ENCODE peak calls at places on chromosome 19, in seven cellular contexts. One of them, this sample, is unnamed.
A peak's percentile ranks its signal among the peaks of the same experiment; 100 is the strongest.

GRCh38 chr19:34366670-34367423 is 1.9 kb downstream of the GPI start:
- DNase-seq in Panc1: no peak
- DNase-seq in fibroblast of lung: peak; percentile 88
- DNase-seq in CD4-positive, alpha-beta memory T cell: no peak
- DNase-seq in psoas muscle: no peak
- DNase-seq in adipocyte: peak; percentile 83
- DNase-seq in tibial nerve: no peak
- DNase-seq in this sample: no peak

GRCh38 chr19:12985049-12985776 is 10.1 kb upstream of the NFIX start:
- DNase-seq in adipocyte: no peak
- DNase-seq in tibial nerve: peak; percentile 80
- DNase-seq in CD4-positive, alpha-beta memory T cell: no peak
- DNase-seq in Panc1: no peak
- DNase-seq in fibroblast of lung: peak; percentile 56
- DNase-seq in psoas muscle: peak; percentile 84
- DNase-seq in this sample: no peak

GRCh38 chr19:29505034-29505824 is 20.6 kb upstream of the VSTM2B start:
- DNase-seq in Panc1: no peak
- DNase-seq in tibial nerve: no peak
- DNase-seq in CD4-positive, alpha-beta memory T cell: no peak
- DNase-seq in adipocyte: no peak
- DNase-seq in psoas muscle: no peak
- DNase-seq in fibroblast of lung: no peak
- DNase-seq in this sample: no peak

GRCh38 chr19:47005873-47006272 is 13.8 kb upstream of the NPAS1 start:
- DNase-seq in Panc1: no peak
- DNase-seq in adipocyte: no peak
- DNase-seq in tibial nerve: no peak
- DNase-seq in psoas muscle: no peak
- DNase-seq in CD4-positive, alpha-beta memory T cell: no peak
- DNase-seq in fibroblast of lung: no peak
- DNase-seq in this sample: no peak

GRCh38 chr19:410243-410781 is 1.4 kb upstream of the C2CD4C start:
- DNase-seq in adipocyte: no peak
- DNase-seq in fibroblast of lung: no peak
- DNase-seq in CD4-positive, alpha-beta memory T cell: no peak
- DNase-seq in psoas muscle: no peak
- DNase-seq in Panc1: no peak
- DNase-seq in tibial nerve: no peak
- DNase-seq in this sample: peak; percentile 41

GRCh38 chr19:893775-894090 is 449 bp downstream of the RNU6-9 start:
- DNase-seq in CD4-positive, alpha-beta memory T cell: no peak
- DNase-seq in Panc1: no peak
- DNase-seq in adipocyte: no peak
- DNase-seq in fibroblast of lung: no peak
- DNase-seq in psoas muscle: peak; percentile 29
- DNase-seq in tibial nerve: no peak
- DNase-seq in this sample: no peak

GRCh38 chr19:44725251-44725650 is 23.3 kb upstream of the BCL3 start:
- DNase-seq in fibroblast of lung: no peak
- DNase-seq in CD4-positive, alpha-beta memory T cell: no peak
- DNase-seq in tibial nerve: no peak
- DNase-seq in Panc1: no peak
- DNase-seq in adipocyte: no peak
- DNase-seq in psoas muscle: no peak
- DNase-seq in this sample: no peak

GRCh38 chr19:39411006-39411831 is 1.2 kb upstream of the PLEKHG2 start:
- DNase-seq in Panc1: no peak
- DNase-seq in CD4-positive, alpha-beta memory T cell: no peak
- DNase-seq in psoas muscle: peak; percentile 63
- DNase-seq in tibial nerve: no peak
- DNase-seq in adipocyte: peak; percentile 72
- DNase-seq in fibroblast of lung: peak; percentile 76
- DNase-seq in this sample: no peak

GRCh38 chr19:33905473-33905936 is 108.8 kb downstream of the KCTD15 start:
- DNase-seq in tibial nerve: no peak
- DNase-seq in psoas muscle: peak; percentile 27
- DNase-seq in CD4-positive, alpha-beta memory T cell: no peak
- DNase-seq in fibroblast of lung: no peak
- DNase-seq in Panc1: no peak
- DNase-seq in adipocyte: no peak
- DNase-seq in this sample: no peak

GRCh38 chr19:42176990-42177685 is 40.3 kb downstream of the DEDD2 start:
- DNase-seq in adipocyte: peak; percentile 92
- DNase-seq in psoas muscle: peak; percentile 71
- DNase-seq in CD4-positive, alpha-beta memory T cell: peak; percentile 78
- DNase-seq in fibroblast of lung: peak; percentile 69
- DNase-seq in tibial nerve: peak; percentile 26
- DNase-seq in Panc1: no peak
- DNase-seq in this sample: peak; percentile 81

GRCh38 chr19:45729774-45730388 is 815 bp downstream of the FBXO46 start:
- DNase-seq in fibroblast of lung: no peak
- DNase-seq in tibial nerve: no peak
- DNase-seq in Panc1: no peak
- DNase-seq in psoas muscle: no peak
- DNase-seq in CD4-positive, alpha-beta memory T cell: no peak
- DNase-seq in adipocyte: peak; percentile 43
- DNase-seq in this sample: peak; percentile 14

GRCh38 chr19:35757231-35757748 is 461 bp upstream of the HSPB6 start:
- DNase-seq in adipocyte: peak; percentile 95
- DNase-seq in psoas muscle: peak; percentile 92
- DNase-seq in CD4-positive, alpha-beta memory T cell: no peak
- DNase-seq in Panc1: no peak
- DNase-seq in tibial nerve: peak; percentile 84
- DNase-seq in fibroblast of lung: peak; percentile 98
- DNase-seq in this sample: no peak

GRCh38 chr19:30281903-30282302 is 90.3 kb upstream of the ZNF536 start:
- DNase-seq in fibroblast of lung: no peak
- DNase-seq in Panc1: no peak
- DNase-seq in tibial nerve: no peak
- DNase-seq in CD4-positive, alpha-beta memory T cell: no peak
- DNase-seq in adipocyte: no peak
- DNase-seq in psoas muscle: no peak
- DNase-seq in this sample: no peak

GRCh38 chr19:33048806-33049676 is 15.6 kb downstream of the RHPN2 start:
- DNase-seq in psoas muscle: no peak
- DNase-seq in CD4-positive, alpha-beta memory T cell: no peak
- DNase-seq in Panc1: no peak
- DNase-seq in adipocyte: no peak
- DNase-seq in tibial nerve: no peak
- DNase-seq in fibroblast of lung: no peak
- DNase-seq in this sample: no peak

GRCh38 chr19:51259348-51260245 is 8.7 kb downstream of the SIGLECL1 start:
- DNase-seq in adipocyte: peak; percentile 26
- DNase-seq in CD4-positive, alpha-beta memory T cell: peak; percentile 1
- DNase-seq in Panc1: peak; percentile 20
- DNase-seq in fibroblast of lung: peak; percentile 17
- DNase-seq in psoas muscle: no peak
- DNase-seq in tibial nerve: no peak
- DNase-seq in this sample: peak; percentile 7

GRCh38 chr19:1079566-1080111 is 12.7 kb downstream of the ARHGAP45 start:
- DNase-seq in fibroblast of lung: no peak
- DNase-seq in psoas muscle: no peak
- DNase-seq in Panc1: no peak
- DNase-seq in adipocyte: no peak
- DNase-seq in tibial nerve: no peak
- DNase-seq in CD4-positive, alpha-beta memory T cell: peak; percentile 61
- DNase-seq in this sample: no peak

GRCh38 chr19:46784262-46785053 is 3.9 kb downstream of the SLC1A5 start:
- DNase-seq in adipocyte: peak; percentile 96
- DNase-seq in Panc1: no peak
- DNase-seq in tibial nerve: peak; percentile 63
- DNase-seq in psoas muscle: peak; percentile 72
- DNase-seq in fibroblast of lung: peak; percentile 93
- DNase-seq in CD4-positive, alpha-beta memory T cell: peak; percentile 22
- DNase-seq in this sample: peak; percentile 82

GRCh38 chr19:41226053-41226873 is 7.2 kb downstream of the AXL start:
- DNase-seq in tibial nerve: peak; percentile 47
- DNase-seq in adipocyte: peak; percentile 91
- DNase-seq in psoas muscle: peak; percentile 83
- DNase-seq in Panc1: no peak
- DNase-seq in CD4-positive, alpha-beta memory T cell: peak; percentile 29
- DNase-seq in fibroblast of lung: peak; percentile 82
- DNase-seq in this sample: peak; percentile 99

GRCh38 chr19:3699071-3699740 is 1.1 kb downstream of the PIP5K1C start:
- DNase-seq in Panc1: no peak
- DNase-seq in adipocyte: peak; percentile 75
- DNase-seq in psoas muscle: peak; percentile 62
- DNase-seq in CD4-positive, alpha-beta memory T cell: peak; percentile 33
- DNase-seq in fibroblast of lung: peak; percentile 53
- DNase-seq in tibial nerve: peak; percentile 45
- DNase-seq in this sample: no peak

DNA sequence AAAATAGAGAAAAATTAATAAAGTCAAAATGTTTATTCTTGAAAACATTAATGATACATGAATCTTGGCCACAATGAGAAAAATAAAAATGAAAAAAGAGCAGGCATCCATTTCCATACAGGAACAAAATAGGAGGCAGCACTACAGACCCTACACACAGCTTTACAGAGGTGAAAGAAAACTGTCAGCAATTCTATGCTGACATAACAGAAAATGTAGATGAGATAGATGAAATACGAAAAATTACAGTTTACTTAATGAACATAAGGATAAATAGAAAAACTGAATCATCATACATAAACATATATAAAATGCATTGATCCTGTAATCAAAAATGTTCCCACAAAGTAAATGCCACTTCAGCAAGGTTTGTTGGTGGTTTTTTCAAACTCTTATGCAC is 5.6 kb downstream of the LILRB4 start:
- DNase-seq in fibroblast of lung: no peak
- DNase-seq in CD4-positive, alpha-beta memory T cell: no peak
- DNase-seq in tibial nerve: no peak
- DNase-seq in Panc1: no peak
- DNase-seq in psoas muscle: no peak
- DNase-seq in adipocyte: no peak
- DNase-seq in this sample: no peak
- H3K9me3 ChIP-seq in fibroblast of lung: no peaks in the 10 kb centered on the region
- H3K9me3 ChIP-seq in CD4-positive, alpha-beta memory T cell: peaks cover 8% of the 10 kb centered on the region
- H3K9me3 ChIP-seq in tibial nerve: no peaks in the 10 kb centered on the region
- H3K9me3 ChIP-seq in Panc1: no peaks in the 10 kb centered on the region
- H3K9me3 ChIP-seq in psoas muscle: no peaks in the 10 kb centered on the region
- H3K9me3 ChIP-seq in adipocyte: no peaks in the 10 kb centered on the region
- H3K9me3 ChIP-seq in this sample: no peaks in the 10 kb centered on the region

GRCh38 chr19:15098505-15098904 is 8.7 kb upstream of the SYDE1 start:
- DNase-seq in psoas muscle: no peak
- DNase-seq in adipocyte: no peak
- DNase-seq in Panc1: no peak
- DNase-seq in CD4-positive, alpha-beta memory T cell: no peak
- DNase-seq in tibial nerve: no peak
- DNase-seq in fibroblast of lung: no peak
- DNase-seq in this sample: no peak

GRCh38 chr19:15096223-15096622 is 11.0 kb upstream of the SYDE1 start:
- DNase-seq in adipocyte: no peak
- DNase-seq in fibroblast of lung: no peak
- DNase-seq in Panc1: no peak
- DNase-seq in psoas muscle: no peak
- DNase-seq in tibial nerve: no peak
- DNase-seq in CD4-positive, alpha-beta memory T cell: no peak
- DNase-seq in this sample: no peak

GRCh38 chr19:15104003-15104402 is 3.2 kb upstream of the SYDE1 start:
- DNase-seq in psoas muscle: no peak
- DNase-seq in adipocyte: no peak
- DNase-seq in Panc1: no peak
- DNase-seq in fibroblast of lung: no peak
- DNase-seq in CD4-positive, alpha-beta memory T cell: no peak
- DNase-seq in tibial nerve: no peak
- DNase-seq in this sample: no peak

GRCh38 chr19:15101479-15102082 is 5.6 kb upstream of the SYDE1 start:
- DNase-seq in Panc1: peak; percentile 30
- DNase-seq in tibial nerve: no peak
- DNase-seq in adipocyte: peak; percentile 55
- DNase-seq in CD4-positive, alpha-beta memory T cell: peak; percentile 44
- DNase-seq in psoas muscle: no peak
- DNase-seq in fibroblast of lung: peak; percentile 50
- DNase-seq in this sample: no peak

GRCh38 chr19:15099017-15099582 is 8.1 kb upstream of the SYDE1 start:
- DNase-seq in fibroblast of lung: no peak
- DNase-seq in CD4-positive, alpha-beta memory T cell: no peak
- DNase-seq in Panc1: no peak
- DNase-seq in adipocyte: no peak
- DNase-seq in tibial nerve: no peak
- DNase-seq in psoas muscle: no peak
- DNase-seq in this sample: no peak
- H3K4me1 ChIP-seq in fibroblast of lung: no peaks in the 10 kb centered on the region
- H3K4me1 ChIP-seq in CD4-positive, alpha-beta memory T cell: no peaks in the 10 kb centered on the region
- H3K4me1 ChIP-seq in Panc1: no peaks in the 10 kb centered on the region
- H3K4me1 ChIP-seq in adipocyte: peaks cover 5% of the 10 kb centered on the region
- H3K4me1 ChIP-seq in tibial nerve: no peaks in the 10 kb centered on the region
- H3K4me1 ChIP-seq in psoas muscle: no peaks in the 10 kb centered on the region
- H3K4me1 ChIP-seq in this sample: no peaks in the 10 kb centered on the region

GRCh38 chr19:52415711-52416110 is 13.2 kb upstream of the ZNF534 start:
- DNase-seq in tibial nerve: no peak
- DNase-seq in psoas muscle: no peak
- DNase-seq in adipocyte: no peak
- DNase-seq in Panc1: no peak
- DNase-seq in fibroblast of lung: no peak
- DNase-seq in CD4-positive, alpha-beta memory T cell: no peak
- DNase-seq in this sample: no peak

GRCh38 chr19:52410276-52410675 is 12.6 kb downstream of the ZNF528 start:
- DNase-seq in Panc1: no peak
- DNase-seq in CD4-positive, alpha-beta memory T cell: no peak
- DNase-seq in tibial nerve: no peak
- DNase-seq in psoas muscle: no peak
- DNase-seq in adipocyte: no peak
- DNase-seq in fibroblast of lung: no peak
- DNase-seq in this sample: no peak
- H3K36me3 ChIP-seq in Panc1: no peaks in the 10 kb centered on the region
- H3K36me3 ChIP-seq in CD4-positive, alpha-beta memory T cell: peaks cover 27% of the 10 kb centered on the region
- H3K36me3 ChIP-seq in tibial nerve: peaks cover 52% of the 10 kb centered on the region
- H3K36me3 ChIP-seq in psoas muscle: peaks cover 76% of the 10 kb centered on the region
- H3K36me3 ChIP-seq in adipocyte: peaks cover 100% of the 10 kb centered on the region
- H3K36me3 ChIP-seq in fibroblast of lung: peaks cover 6% of the 10 kb centered on the region
- H3K36me3 ChIP-seq in this sample: peaks cover 45% of the 10 kb centered on the region

GRCh38 chr19:14732510-14732909 is 42.7 kb downstream of the ZNF333 start:
- DNase-seq in adipocyte: no peak
- DNase-seq in psoas muscle: no peak
- DNase-seq in Panc1: no peak
- DNase-seq in fibroblast of lung: no peak
- DNase-seq in tibial nerve: no peak
- DNase-seq in CD4-positive, alpha-beta memory T cell: no peak
- DNase-seq in this sample: no peak

GRCh38 chr19:14731200-14731599 is 41.4 kb downstream of the ZNF333 start:
- DNase-seq in tibial nerve: no peak
- DNase-seq in CD4-positive, alpha-beta memory T cell: no peak
- DNase-seq in adipocyte: no peak
- DNase-seq in Panc1: no peak
- DNase-seq in psoas muscle: no peak
- DNase-seq in fibroblast of lung: no peak
- DNase-seq in this sample: no peak

GRCh38 chr19:14733574-14733973 is 43.7 kb downstream of the ZNF333 start:
- DNase-seq in fibroblast of lung: no peak
- DNase-seq in adipocyte: no peak
- DNase-seq in CD4-positive, alpha-beta memory T cell: no peak
- DNase-seq in tibial nerve: no peak
- DNase-seq in Panc1: no peak
- DNase-seq in psoas muscle: no peak
- DNase-seq in this sample: no peak

DNA sequence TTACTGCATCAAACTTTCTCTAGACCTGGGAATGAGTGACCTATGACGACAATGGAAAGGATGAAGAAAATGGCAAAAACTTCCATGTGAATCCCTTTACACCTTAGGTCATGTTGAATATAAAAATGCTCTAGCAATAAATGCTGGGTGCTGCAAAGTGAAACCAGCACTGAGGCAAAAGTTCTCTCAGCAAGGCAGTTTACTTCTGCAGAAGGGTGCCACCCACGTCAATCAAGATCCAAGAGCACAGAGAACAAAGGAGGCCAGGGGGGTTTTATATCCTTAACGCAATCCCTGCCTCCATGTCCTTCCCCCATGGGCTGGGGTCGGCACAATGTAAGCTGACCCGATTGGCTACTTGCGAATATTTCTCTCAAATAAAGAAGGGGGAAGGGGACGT is 38.7 kb downstream of the ZNF333 start:
- DNase-seq in CD4-positive, alpha-beta memory T cell: no peak
- DNase-seq in psoas muscle: no peak
- DNase-seq in adipocyte: no peak
- DNase-seq in fibroblast of lung: no peak
- DNase-seq in Panc1: no peak
- DNase-seq in tibial nerve: no peak
- DNase-seq in this sample: no peak
- H3K9me3 ChIP-seq in CD4-positive, alpha-beta memory T cell: peaks cover 19% of the 10 kb centered on the region
- H3K9me3 ChIP-seq in psoas muscle: peaks cover 53% of the 10 kb centered on the region
- H3K9me3 ChIP-seq in adipocyte: peaks cover 42% of the 10 kb centered on the region
- H3K9me3 ChIP-seq in fibroblast of lung: no peaks in the 10 kb centered on the region
- H3K9me3 ChIP-seq in Panc1: no peaks in the 10 kb centered on the region
- H3K9me3 ChIP-seq in tibial nerve: no peaks in the 10 kb centered on the region
- H3K9me3 ChIP-seq in this sample: no peaks in the 10 kb centered on the region

This sample was measured in SJSA1.